ENCODE peak calls at places on chromosome 19, in ten cellular contexts. B, F, P, H, N, J, X, M, T and C are unnamed samples.

GRCh38 chr19:46678110-46678732 is 17.2 kb upstream of the DACT3 start:
- DNase-seq in J (no peak), X (peak), B (no peak), M (peak), N (peak), F (no peak), T (peak), P (no peak), H (no peak), C (no peak)

GRCh38 chr19:35641515-35642151 is at the start of gene ETV2:
- DNase-seq in N (no peak), F (peak), X (no peak), M (no peak), T (no peak), H (no peak), P (no peak), J (no peak), B (no peak), C (no peak)

GRCh38 chr19:46859637-46860124 is 1.1 kb upstream of the ARHGAP35 start:
- DNase-seq in M (no peak), X (no peak), T (peak), B (peak), F (peak), J (no peak), P (no peak), H (no peak), N (no peak), C (no peak)

GRCh38 chr19:58252102-58252685 is 23.5 kb downstream of the ZNF544 start:
- DNase-seq in P (no peak), H (no peak), M (no peak), X (peak), T (peak), N (no peak), J (no peak), F (no peak), B (no peak), C (no peak)

GRCh38 chr19:45075215-45076028 is 856 bp downstream of the ZNF296 start:
- DNase-seq in H (peak), T (peak), B (peak), P (peak), F (no peak), X (no peak), M (no peak), J (peak), N (peak), C (no peak)

GRCh38 chr19:277581-278165 is 13.5 kb downstream of the PLPP2 start:
- DNase-seq in F (no peak), X (no peak), H (no peak), T (no peak), N (no peak), M (no peak), J (no peak), P (no peak), B (no peak), C (no peak)

GRCh38 chr19:342128-342455 is 2.5 kb downstream of the MIER2 start:
- DNase-seq in H (no peak), N (no peak), T (no peak), M (no peak), J (no peak), X (no peak), F (no peak), P (no peak), B (no peak), C (no peak)

GRCh38 chr19:39401549-39402416 is 4.9 kb upstream of the ZFP36 start:
- DNase-seq in F (no peak), N (peak), X (peak), B (no peak), P (no peak), T (peak), H (peak), J (no peak), M (peak), C (peak)

GRCh38 chr19:17686592-17687042 is 1.5 kb downstream of the UNC13A start:
- DNase-seq in J (no peak), B (peak), H (no peak), M (no peak), F (peak), P (peak), X (no peak), N (peak), T (peak), C (no peak)

GRCh38 chr19:6433165-6433564 is 398 bp downstream of the SLC25A41 start:
- DNase-seq in T (no peak), N (no peak), F (no peak), B (no peak), J (no peak), P (no peak), H (no peak), M (no peak), X (no peak), C (no peak)

GRCh38 chr19:8000298-8001038 is 5.0 kb downstream of the ELAVL1 start:
- DNase-seq in X (no peak), H (no peak), J (no peak), F (no peak), N (no peak), P (no peak), M (no peak), B (no peak), T (no peak), C (no peak)